ENCODE peak calls at places on chromosomes 1 and 21, in eight cellular contexts. I, O, D, G, S, N, J and W are unnamed samples.

GRCh38 chr1:75115654-75116053 is 18.5 kb upstream of the LHX8 start:
- DNase-seq in D (no peak), I (no peak), N (no peak), G (no peak), J (no peak), S (no peak), O (no peak), W (no peak)

GRCh38 chr1:183776731-183777130 is 28.2 kb upstream of the RGL1 start:
- DNase-seq in J (no peak), G (no peak), O (no peak), I (peak; percentile 12), D (no peak), S (no peak), N (no peak), W (no peak)

GRCh38 chr1:19463204-19463803 is 22.0 kb downstream of the CAPZB start:
- DNase-seq in G (no peak), D (no peak), O (no peak), I (no peak), J (no peak), N (no peak), S (peak; percentile 66), W (no peak)

GRCh38 chr1:161738627-161739287 is 10.8 kb upstream of the DUSP12 start:
- DNase-seq in N (peak; percentile 91), G (peak; percentile 50), O (peak; percentile 79), J (peak; percentile 76), S (peak; percentile 89), I (peak; percentile 90), D (peak; percentile 97), W (peak; percentile 70)

GRCh38 chr21:39141502-39141901 is 41.7 kb downstream of the PSMG1 start:
- DNase-seq in J (no peak), I (peak; percentile 47), S (no peak), N (no peak), D (no peak), O (no peak), G (no peak), W (no peak)

GRCh38 chr1:61486783-61487505 is 238.0 kb downstream of the TM2D1 start:
- DNase-seq in O (no peak), J (no peak), S (no peak), G (no peak), N (peak; percentile 84), D (no peak), I (no peak), W (peak; percentile 79)

GRCh38 chr21:18354947-18355346 is 48.6 kb downstream of the TMPRSS15 start:
- DNase-seq in D (no peak), N (no peak), S (no peak), O (no peak), G (no peak), J (no peak), I (no peak), W (no peak)

GRCh38 chr1:201675143-201675542 is 136.2 kb downstream of the NAV1 start:
- DNase-seq in G (no peak), D (no peak), J (no peak), N (no peak), S (no peak), O (no peak), I (no peak), W (no peak)

GRCh38 chr1:47934243-47934805 is 62.9 kb downstream of the TRABD2B start:
- DNase-seq in O (peak; percentile 21), N (no peak), I (peak; percentile 56), J (no peak), D (no peak), G (peak; percentile 71), S (no peak), W (no peak)

GRCh38 chr1:36084502-36085115 is 715 bp downstream of the TEKT2 start:
- DNase-seq in I (peak; percentile 14), D (no peak), G (no peak), O (peak; percentile 48), N (no peak), S (no peak), J (no peak), W (no peak)

GRCh38 chr1:184595609-184596008 is 159.0 kb downstream of the EDEM3 start:
- DNase-seq in N (peak; percentile 70), I (peak; percentile 89), D (no peak), S (no peak), G (peak; percentile 13), J (no peak), O (no peak), W (no peak)

GRCh38 chr1:182699673-182700350 is 15.4 kb upstream of the RGS8 start:
- DNase-seq in J (no peak), G (peak; percentile 23), N (no peak), D (no peak), O (peak; percentile 95), I (no peak), S (no peak), W (no peak)

GRCh38 chr1:92486251-92487077 is at the start of gene GFI1:
- DNase-seq in I (peak; percentile 62), D (peak; percentile 75), G (peak; percentile 43), N (no peak), J (no peak), S (no peak), O (peak; percentile 76), W (no peak)

GRCh38 chr1:33472349-33472980 is at the start of gene ZSCAN20:
- DNase-seq in D (peak; percentile 98), S (peak; percentile 90), O (peak; percentile 98), J (peak; percentile 95), G (peak; percentile 98), I (peak; percentile 99), N (peak; percentile 80), W (peak; percentile 92)

GRCh38 chr1:150576794-150577556 is 2.4 kb downstream of the MCL1 start:
- DNase-seq in J (no peak), S (no peak), I (peak; percentile 69), D (no peak), O (peak; percentile 5), G (peak; percentile 11), N (peak; percentile 46), W (no peak)

GRCh38 chr1:42680921-42681683 is 1.1 kb upstream of the YBX1 start:
- DNase-seq in I (peak; percentile 73), O (peak; percentile 51), N (peak; percentile 29), S (peak; percentile 59), J (no peak), G (peak; percentile 48), D (peak; percentile 73), W (no peak)

GRCh38 chr1:34780528-34780927 is 486 bp upstream of the GJB3 start:
- DNase-seq in N (peak; percentile 34), G (no peak), O (no peak), J (no peak), I (no peak), D (no peak), S (no peak), W (peak; percentile 21)

GRCh38 chr1:227170361-227171166 is 147.7 kb downstream of the CDC42BPA start:
- DNase-seq in I (peak; percentile 75), S (no peak), J (no peak), N (no peak), O (no peak), D (no peak), G (no peak), W (no peak)

GRCh38 chr1:171488190-171488929 is 3.0 kb downstream of the PRRC2C start:
- DNase-seq in J (no peak), D (no peak), O (no peak), N (peak; percentile 34), S (no peak), I (no peak), G (no peak), W (no peak)
- H3K27ac ChIP-seq in J (no peak overlapping the region), D (no peak overlapping the region), O (no peak overlapping the region), N (no peak overlapping the region), S (no peak overlapping the region), I (no peak overlapping the region), G (no peak overlapping the region), W (no peak overlapping the region)

GRCh38 chr1:110493059-110493458 is 25.9 kb downstream of the KCNA10 start:
- DNase-seq in O (no peak), S (no peak), I (no peak), J (no peak), D (no peak), N (no peak), G (no peak), W (no peak)
- H2AFZ ChIP-seq in O (no peak overlapping the region), S (no peak overlapping the region), I (no peak overlapping the region), J (no peak overlapping the region), D (no peak overlapping the region), N (no peak overlapping the region), G (no peak overlapping the region), W (no peak overlapping the region)

DNA sequence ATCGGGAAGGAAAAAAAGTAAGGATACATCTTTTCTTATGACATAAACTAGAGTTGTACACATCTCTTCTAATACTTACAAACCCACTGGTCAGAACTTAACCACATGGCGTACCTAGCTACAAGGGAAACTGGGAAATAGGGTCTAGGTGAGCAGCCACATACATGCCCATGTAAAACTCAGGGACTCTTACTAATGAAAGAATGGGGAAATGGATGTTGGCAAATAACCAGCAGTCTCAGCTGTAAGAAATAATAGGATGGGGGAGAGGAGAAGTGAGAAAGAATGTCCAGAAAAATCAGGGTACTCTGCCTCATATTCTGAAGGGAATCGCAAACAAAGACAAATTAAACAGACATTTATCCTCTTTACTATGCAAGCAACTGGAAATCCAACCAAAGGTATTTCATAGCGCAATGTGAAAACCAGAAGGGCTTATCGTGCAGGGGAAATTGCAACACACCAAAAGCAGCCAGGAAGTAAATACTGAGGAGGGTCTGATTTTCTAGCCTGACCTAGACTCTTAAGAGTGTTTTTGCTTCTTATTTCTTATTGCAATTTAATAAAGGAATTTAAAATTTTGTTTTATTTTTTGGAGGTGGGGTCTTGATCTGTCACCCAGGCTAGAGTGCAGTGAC is 17.5 kb downstream of the GTF2B start:
- DNase-seq in S (no peak), N (no peak), O (no peak), D (no peak), I (no peak), J (no peak), G (no peak), W (no peak)
- H3K9me2 ChIP-seq in S (no peaks in the 10 kb centered on the region), N (no peaks in the 10 kb centered on the region), O (no peaks in the 10 kb centered on the region), D (no peaks in the 10 kb centered on the region), I (no peaks in the 10 kb centered on the region), J (no peaks in the 10 kb centered on the region), G (no peaks in the 10 kb centered on the region), W (no peaks in the 10 kb centered on the region)

GRCh38 chr1:16257968-16258367 is 21.0 kb upstream of the CPLANE2 start:
- DNase-seq in D (peak; percentile 52), O (no peak), S (no peak), J (no peak), G (no peak), I (no peak), N (no peak), W (no peak)

GRCh38 chr1:16254263-16254948 is 17.4 kb upstream of the CPLANE2 start:
- DNase-seq in D (no peak), O (no peak), S (no peak), J (no peak), N (peak; percentile 73), I (peak; percentile 68), G (no peak), W (peak; percentile 57)

GRCh38 chr1:16253332-16253922 is 16.4 kb upstream of the CPLANE2 start:
- DNase-seq in G (no peak), N (peak; percentile 53), J (no peak), S (no peak), O (no peak), I (no peak), D (no peak), W (no peak)

GRCh38 chr1:16258591-16259135 is 21.7 kb upstream of the CPLANE2 start:
- DNase-seq in D (no peak), S (no peak), J (no peak), I (no peak), N (no peak), O (no peak), G (no peak), W (no peak)

DNA sequence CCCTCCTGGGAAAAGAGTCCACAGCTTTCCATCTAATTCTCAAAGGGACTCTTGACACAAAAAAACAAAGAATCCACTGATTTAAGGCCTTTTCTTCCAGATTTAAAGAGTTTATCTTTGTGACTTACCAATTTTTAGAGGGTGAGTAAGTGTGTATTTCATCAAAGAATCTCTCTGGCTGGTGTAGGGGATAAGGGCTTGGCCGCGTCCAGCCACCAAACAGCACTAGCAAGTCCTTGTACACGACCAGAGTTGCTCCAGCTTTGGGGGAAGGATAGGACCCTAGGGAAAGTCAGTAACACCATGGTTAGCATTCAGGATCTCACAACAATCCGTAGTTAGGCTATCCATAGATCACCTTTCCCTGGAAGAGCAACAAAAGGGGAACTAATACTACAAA is 19.5 kb upstream of the CPLANE2 start:
- DNase-seq in D (no peak), O (no peak), J (no peak), G (no peak), S (no peak), I (no peak), N (no peak), W (no peak)
- H3K27ac ChIP-seq in D (no peak overlapping the region), O (no peak overlapping the region), J (no peak overlapping the region), G (no peak overlapping the region), S (no peak overlapping the region), I (no peak overlapping the region), N (no peak overlapping the region), W (no peak overlapping the region)